ENCODE peak calls at places on chromosomes 11 and 22, in seven cellular contexts. Y, C, I, P, S, A and K are unnamed samples.

GRCh38 chr11:102528618-102529017 is 1.9 kb downstream of the MMP7 start:
- DNase-seq in Y (no peak), C (no peak), I (no peak), P (no peak), S (peak), A (no peak), K (no peak)

GRCh38 chr11:83156996-83157754 is at the start of gene PCF11:
- DNase-seq in Y (no peak), C (no peak), I (no peak), P (no peak), S (no peak), A (peak), K (peak)

GRCh38 chr11:76265771-76266241 is 59.5 kb upstream of the WNT11 start:
- DNase-seq in Y (no peak), C (peak), I (peak), P (no peak), S (no peak), A (no peak), K (no peak)

GRCh38 chr11:44949160-44950035 is 1.3 kb downstream of the TP53I11 start:
- DNase-seq in Y (no peak), C (peak), I (peak), P (no peak), S (peak), A (peak), K (peak)

GRCh38 chr11:2380807-2381350 is 3.8 kb downstream of the CD81 start:
- DNase-seq in Y (no peak), C (no peak), I (no peak), P (no peak), S (no peak), A (peak), K (no peak)

GRCh38 chr11:88284306-88285057 is 53.1 kb downstream of the CTSC start:
- DNase-seq in Y (no peak), C (no peak), I (peak), P (peak), S (peak), A (no peak), K (no peak)

GRCh38 chr11:93517611-93518010 is 25.6 kb downstream of the SMCO4 start:
- DNase-seq in Y (no peak), C (no peak), I (no peak), P (no peak), S (no peak), A (no peak), K (no peak)

GRCh38 chr11:27812341-27812740 is 112.1 kb upstream of the BDNF start:
- DNase-seq in Y (no peak), C (no peak), I (peak), P (no peak), S (peak), A (no peak), K (no peak)

GRCh38 chr11:520428-521178 is 13.6 kb upstream of the RNH1 start:
- DNase-seq in Y (no peak), C (no peak), I (no peak), P (no peak), S (no peak), A (peak), K (no peak)

GRCh38 chr11:113991170-113991569 is 16.3 kb downstream of the HTR3A start:
- DNase-seq in Y (peak), C (no peak), I (peak), P (peak), S (peak), A (no peak), K (no peak)

GRCh38 chr11:126465573-126466287 is 110.2 kb downstream of the ST3GAL4 start:
- DNase-seq in Y (peak), C (no peak), I (no peak), P (no peak), S (no peak), A (no peak), K (no peak)

GRCh38 chr11:3667149-3668035 is 3.8 kb downstream of the CHRNA10 start:
- DNase-seq in Y (no peak), C (no peak), I (no peak), P (no peak), S (no peak), A (no peak), K (no peak)

GRCh38 chr11:134880788-134881187 is 468.7 kb upstream of the B3GAT1 start:
- DNase-seq in Y (no peak), C (no peak), I (no peak), P (no peak), S (no peak), A (no peak), K (no peak)

GRCh38 chr22:30602049-30602448 is 4.9 kb upstream of the TCN2 start:
- DNase-seq in Y (peak), C (peak), I (peak), P (peak), S (peak), A (no peak), K (no peak)

GRCh38 chr22:19851291-19852176 is 3.1 kb downstream of the GNB1L start:
- DNase-seq in Y (no peak), C (no peak), I (no peak), P (no peak), S (no peak), A (peak), K (peak)

GRCh38 chr22:17237031-17237668 is 17.9 kb upstream of the ADA2 start:
- DNase-seq in Y (peak), C (no peak), I (no peak), P (no peak), S (no peak), A (no peak), K (peak)

GRCh38 chr11:73797457-73797856 is 9.8 kb downstream of the MRPL48 start:
- DNase-seq in Y (no peak), C (no peak), I (no peak), P (no peak), S (no peak), A (no peak), K (no peak)

GRCh38 chr11:9982796-9983579 is 311.0 kb downstream of the SBF2 start:
- DNase-seq in Y (no peak), C (no peak), I (peak), P (peak), S (peak), A (no peak), K (no peak)

GRCh38 chr11:113618360-113618759 is 87.7 kb downstream of the TMPRSS5 start:
- DNase-seq in Y (no peak), C (peak), I (peak), P (peak), S (peak), A (no peak), K (no peak)

GRCh38 chr11:10295056-10295901 is 1.3 kb upstream of the SBF2 start:
- DNase-seq in Y (no peak), C (peak), I (no peak), P (no peak), S (no peak), A (no peak), K (no peak)

GRCh38 chr11:3042496-3043314 is 14.5 kb downstream of the CARS1 start:
- DNase-seq in Y (no peak), C (no peak), I (no peak), P (no peak), S (no peak), A (no peak), K (no peak)

GRCh38 chr22:31496735-31497146 is 405 bp downstream of the SFI1 start:
- DNase-seq in Y (no peak), C (peak), I (peak), P (no peak), S (no peak), A (peak), K (no peak)

GRCh38 chr11:3221408-3222002 is 2.9 kb upstream of the MRGPRG start:
- DNase-seq in Y (no peak), C (no peak), I (peak), P (no peak), S (no peak), A (no peak), K (no peak)

GRCh38 chr11:55895216-55895615 is 12.1 kb downstream of the TRIM51 start:
- DNase-seq in Y (no peak), C (no peak), I (no peak), P (no peak), S (no peak), A (no peak), K (no peak)
- TF ChIP-seq CTCF in Y (no peak), C (no peak), I (no peak), P (no peak), S (no peak), A (no peak), K (no peak)

GRCh38 chr22:42621505-42622002 is 6.9 kb upstream of the POLDIP3 start:
- DNase-seq in Y (peak), C (peak), I (peak), P (peak), S (peak), A (peak), K (peak)

GRCh38 chr22:42622061-42622710 is 7.5 kb upstream of the POLDIP3 start:
- DNase-seq in Y (no peak), C (no peak), I (no peak), P (no peak), S (no peak), A (no peak), K (no peak)

GRCh38 chr22:42617155-42617983 is 2.7 kb upstream of the POLDIP3 start:
- DNase-seq in Y (no peak), C (no peak), I (no peak), P (no peak), S (no peak), A (no peak), K (no peak)

GRCh38 chr22:42619261-42620063 is 4.8 kb upstream of the POLDIP3 start:
- DNase-seq in Y (no peak), C (no peak), I (no peak), P (no peak), S (no peak), A (no peak), K (no peak)

GRCh38 chr22:42620084-42620483 is 5.4 kb upstream of the POLDIP3 start:
- DNase-seq in Y (no peak), C (no peak), I (no peak), P (no peak), S (no peak), A (no peak), K (no peak)
- TF ChIP-seq CTCF in Y (no peak), C (no peak), I (no peak), P (no peak), S (no peak), A (no peak), K (no peak)

DNA sequence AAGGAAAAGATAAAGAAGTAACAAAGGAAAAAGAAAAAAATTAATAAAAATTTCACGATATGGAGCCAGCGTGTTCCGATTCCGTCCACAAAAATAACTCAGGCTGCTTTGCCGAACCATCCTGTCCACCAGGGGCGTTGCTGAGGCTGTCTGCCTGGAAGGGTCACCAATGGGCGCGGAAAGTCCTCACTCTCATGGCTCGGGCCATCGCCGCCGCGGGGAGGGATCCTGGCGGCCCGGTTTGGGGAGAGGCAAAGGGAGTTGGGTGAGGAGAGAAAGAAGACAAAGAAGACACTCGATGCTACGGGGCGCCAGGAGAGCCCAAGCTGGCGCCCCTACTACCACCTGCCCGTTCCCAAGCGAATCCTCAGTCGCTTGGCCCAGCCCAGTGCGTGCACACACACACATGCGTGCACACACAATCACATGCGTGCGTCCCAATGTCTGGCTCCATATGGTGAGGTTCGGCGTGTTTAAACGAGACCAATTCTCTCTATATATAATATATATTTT is 5.6 kb upstream of the PYGM start:
- DNase-seq in Y (no peak), C (no peak), I (no peak), P (no peak), S (no peak), A (peak), K (no peak)
- TF ChIP-seq CTCF in Y (no peak), C (peak), I (peak), P (no peak), S (no peak), A (no peak), K (peak)

DNA sequence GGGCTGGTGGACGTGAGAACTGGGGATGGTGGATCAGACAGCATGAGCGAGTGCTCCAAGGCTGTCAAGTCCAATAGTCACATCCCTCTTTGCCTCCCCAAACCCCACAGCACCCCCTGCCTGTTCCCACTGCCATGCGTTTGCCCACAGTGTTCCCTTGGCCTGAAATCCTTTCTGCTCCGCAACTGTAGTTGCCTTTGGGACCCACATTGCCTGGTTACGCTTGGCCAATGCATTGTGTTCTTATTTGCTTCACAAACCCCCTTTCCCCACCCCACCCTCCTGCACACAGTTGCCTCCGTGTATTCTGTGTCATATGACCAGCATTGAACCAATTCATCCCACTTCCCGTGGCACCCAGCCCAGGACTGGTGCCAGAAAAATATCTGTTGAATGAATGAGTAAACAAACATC is 2.1 kb upstream of the KIAA0930 start:
- DNase-seq in Y (no peak), C (no peak), I (no peak), P (peak), S (no peak), A (no peak), K (no peak)
- TF ChIP-seq CTCF in Y (no peak), C (no peak), I (peak), P (no peak), S (peak), A (no peak), K (no peak)

GRCh38 chr11:130904380-130904779 is 11.9 kb downstream of the SNX19 start:
- DNase-seq in Y (peak), C (no peak), I (no peak), P (peak), S (no peak), A (no peak), K (no peak)
- TF ChIP-seq CTCF in Y (peak), C (peak), I (peak), P (no peak), S (peak), A (peak), K (peak)

GRCh38 chr11:69372589-69373250 is 78.8 kb downstream of the MYEOV start:
- DNase-seq in Y (no peak), C (no peak), I (no peak), P (no peak), S (no peak), A (no peak), K (no peak)

GRCh38 chr11:69376155-69377028 is 82.4 kb downstream of the MYEOV start:
- DNase-seq in Y (no peak), C (no peak), I (no peak), P (no peak), S (no peak), A (no peak), K (no peak)

GRCh38 chr11:69373251-69373635 is 79.3 kb downstream of the MYEOV start:
- DNase-seq in Y (no peak), C (no peak), I (no peak), P (no peak), S (no peak), A (no peak), K (no peak)

GRCh38 chr11:69375316-69376154 is 81.6 kb downstream of the MYEOV start:
- DNase-seq in Y (no peak), C (no peak), I (no peak), P (no peak), S (no peak), A (no peak), K (no peak)

DNA sequence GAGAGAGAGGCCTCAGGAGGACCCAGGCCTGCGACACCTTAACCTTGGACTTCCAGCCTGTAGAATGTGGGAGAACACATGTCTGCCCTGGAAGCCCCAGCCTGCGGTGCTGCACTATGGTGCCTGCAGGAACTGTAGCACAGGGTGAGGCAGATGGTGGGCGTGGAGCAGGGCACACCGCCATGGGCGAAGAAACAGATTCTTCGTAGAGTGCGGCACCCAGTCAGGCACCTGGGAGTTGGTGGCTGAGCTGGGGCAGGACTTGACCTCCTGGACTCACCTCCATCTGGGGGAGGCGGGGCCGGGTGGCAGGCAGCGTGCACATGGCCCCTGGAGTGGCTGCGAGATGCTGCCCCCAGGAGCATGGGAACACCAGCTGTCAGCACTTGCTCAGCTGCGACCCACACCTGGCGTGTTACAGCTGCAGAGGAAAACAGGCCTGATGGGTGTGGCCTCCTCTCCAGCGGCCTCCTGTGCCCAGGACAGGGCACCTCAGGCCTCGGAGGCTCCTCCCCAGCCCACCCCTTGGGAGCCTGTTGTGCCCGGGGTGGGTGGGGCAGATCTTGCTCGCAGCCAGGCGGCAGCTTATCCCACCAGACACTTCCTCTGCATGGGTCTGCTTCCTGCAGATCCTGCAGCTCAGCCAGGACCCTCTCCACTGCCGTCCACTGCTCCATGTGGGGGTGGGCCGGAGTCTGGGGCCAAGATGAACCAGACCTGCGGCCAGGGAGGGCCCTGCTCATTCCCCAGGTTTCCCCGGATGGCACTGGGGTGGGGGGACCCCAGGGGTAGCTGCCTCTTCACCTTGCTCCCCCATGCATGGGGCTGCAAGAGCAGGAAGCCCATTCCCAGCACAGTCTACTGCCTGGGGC is 80.4 kb downstream of the MYEOV start:
- DNase-seq in Y (no peak), C (no peak), I (no peak), P (no peak), S (no peak), A (peak), K (no peak)
- TF ChIP-seq CTCF in Y (no peak), C (no peak), I (no peak), P (no peak), S (no peak), A (no peak), K (no peak)

GRCh38 chr11:72114570-72114969 is 2.1 kb upstream of the ANAPC15 start:
- DNase-seq in Y (no peak), C (peak), I (peak), P (no peak), S (peak), A (no peak), K (no peak)

GRCh38 chr11:72113170-72113808 is 794 bp upstream of the ANAPC15 start:
- DNase-seq in Y (no peak), C (peak), I (peak), P (no peak), S (peak), A (no peak), K (no peak)

GRCh38 chr11:72112541-72113136 is at the start of gene ANAPC15:
- DNase-seq in Y (peak), C (peak), I (peak), P (peak), S (peak), A (peak), K (peak)

GRCh38 chr11:72111803-72112540 is 523 bp downstream of the ANAPC15 start:
- DNase-seq in Y (peak), C (peak), I (peak), P (peak), S (peak), A (peak), K (peak)

GRCh38 chr11:72111300-72111699 is 1.2 kb downstream of the ANAPC15 start:
- DNase-seq in Y (no peak), C (no peak), I (no peak), P (no peak), S (no peak), A (no peak), K (no peak)
- TF ChIP-seq CTCF in Y (no peak), C (no peak), I (no peak), P (no peak), S (no peak), A (no peak), K (no peak)